ENCODE peak calls at places on chromosomes 12 and 14, in six cellular contexts. G is stomach, T is endodermal cell, W is heart left ventricle, K is testis, B is aorta. O is an unnamed sample.
A peak's percentile ranks its signal among the peaks of the same experiment; 100 is the strongest.

GRCh38 chr14:85523624-85524023 is 6.3 kb upstream of the FLRT2 start:
- DNase-seq in G (no peak), T (no peak), W (no peak), K (no peak), B (no peak), O (no peak)

GRCh38 chr12:124921200-124922008 is 7.0 kb upstream of the UBC start:
- DNase-seq in B (peak; percentile 83), W (peak; percentile 56), T (peak; percentile 91), K (peak; percentile 64), G (peak; percentile 63), O (peak; percentile 74)

GRCh38 chr12:116434155-116435065 is 124.8 kb upstream of the MAP1LC3B2 start:
- DNase-seq in G (peak; percentile 75), W (peak; percentile 64), T (peak; percentile 95), K (peak; percentile 51), B (peak; percentile 94), O (peak; percentile 90)

GRCh38 chr14:39102969-39103957 is at the start of gene SEC23A:
- DNase-seq in W (peak; percentile 93), B (peak; percentile 97), T (peak; percentile 98), G (peak; percentile 92), K (peak; percentile 92), O (peak; percentile 94)

GRCh38 chr14:102911541-102911951 is 10.9 kb upstream of the AMN start:
- DNase-seq in K (no peak), B (peak; percentile 67), G (no peak), W (no peak), T (no peak), O (no peak)

GRCh38 chr12:105935981-105936380 is 202.8 kb downstream of the NUAK1 start:
- DNase-seq in K (no peak), G (no peak), B (no peak), W (no peak), T (no peak), O (no peak)

GRCh38 chr12:46384451-46385301 is 12.1 kb upstream of the SLC38A2 start:
- DNase-seq in B (no peak), W (no peak), T (peak; percentile 59), G (no peak), K (no peak), O (no peak)

GRCh38 chr12:10143205-10143604 is 13.2 kb upstream of the CLEC7A start:
- DNase-seq in B (no peak), K (no peak), W (no peak), T (no peak), G (no peak), O (no peak)

GRCh38 chr12:131408036-131408365 is 302.9 kb upstream of the SFSWAP start:
- DNase-seq in G (no peak), T (no peak), K (no peak), B (no peak), W (no peak), O (no peak)

GRCh38 chr12:46874642-46875041 is 48.8 kb upstream of the SLC38A4 start:
- DNase-seq in B (no peak), W (no peak), T (no peak), K (no peak), G (no peak), O (no peak)

GRCh38 chr12:64395739-64396138 is 5.2 kb upstream of the C12orf56 start:
- DNase-seq in T (no peak), W (no peak), B (no peak), G (no peak), K (no peak), O (no peak)

GRCh38 chr14:34646570-34647255 is 16.8 kb upstream of the SNX6 start:
- DNase-seq in T (no peak), B (no peak), K (no peak), W (no peak), G (no peak), O (no peak)

GRCh38 chr12:112599871-112600270 is 181.1 kb downstream of the PTPN11 start:
- DNase-seq in G (no peak), B (no peak), T (no peak), K (no peak), W (no peak), O (no peak)

GRCh38 chr14:93956514-93957332 is 19.6 kb downstream of the ASB2 start:
- DNase-seq in K (no peak), T (no peak), B (no peak), W (peak; percentile 63), G (no peak), O (no peak)

GRCh38 chr14:93954900-93955891 is 21.2 kb downstream of the ASB2 start:
- DNase-seq in G (no peak), T (no peak), W (no peak), B (no peak), K (no peak), O (no peak)

GRCh38 chr14:93957333-93957710 is 19.0 kb downstream of the ASB2 start:
- DNase-seq in W (no peak), K (no peak), G (no peak), B (no peak), T (no peak), O (no peak)

GRCh38 chr14:93954516-93954830 is 21.9 kb downstream of the ASB2 start:
- DNase-seq in T (no peak), G (no peak), K (no peak), B (no peak), W (no peak), O (no peak)

GRCh38 chr14:93956082-93956481 is 20.3 kb downstream of the ASB2 start:
- DNase-seq in W (no peak), K (no peak), B (no peak), G (no peak), T (no peak), O (no peak)
- H3K4me3 ChIP-seq in W (peak overlapping the region; percentile 49), K (no peak overlapping the region), B (no peak overlapping the region), G (peak overlapping the region; percentile 24), T (no peak overlapping the region), O (no peak overlapping the region)

GRCh38 chr14:69814397-69814796 is 17.4 kb upstream of the SLC10A1 start:
- DNase-seq in W (no peak), G (no peak), T (no peak), B (no peak), K (no peak), O (no peak)

GRCh38 chr14:69811227-69811867 is 14.3 kb upstream of the SLC10A1 start:
- DNase-seq in T (no peak), G (peak; percentile 32), K (no peak), B (no peak), W (no peak), O (peak; percentile 81)

GRCh38 chr14:69808919-69809808 is 12.1 kb upstream of the SLC10A1 start:
- DNase-seq in T (no peak), G (no peak), W (no peak), B (no peak), K (no peak), O (peak; percentile 68)

GRCh38 chr14:69812725-69813124 is 15.7 kb upstream of the SLC10A1 start:
- DNase-seq in B (no peak), K (no peak), T (no peak), G (no peak), W (no peak), O (peak; percentile 65)

GRCh38 chr14:69811868-69812252 is 14.8 kb upstream of the SLC10A1 start:
- DNase-seq in B (no peak), W (no peak), G (no peak), T (no peak), K (no peak), O (no peak)
- H3K27me3 ChIP-seq in B (no peaks in the 10 kb centered on the region), W (no peaks in the 10 kb centered on the region), G (no peaks in the 10 kb centered on the region), T (peaks cover 3% of the 10 kb centered on the region), K (no peaks in the 10 kb centered on the region), O (no peaks in the 10 kb centered on the region)

DNA sequence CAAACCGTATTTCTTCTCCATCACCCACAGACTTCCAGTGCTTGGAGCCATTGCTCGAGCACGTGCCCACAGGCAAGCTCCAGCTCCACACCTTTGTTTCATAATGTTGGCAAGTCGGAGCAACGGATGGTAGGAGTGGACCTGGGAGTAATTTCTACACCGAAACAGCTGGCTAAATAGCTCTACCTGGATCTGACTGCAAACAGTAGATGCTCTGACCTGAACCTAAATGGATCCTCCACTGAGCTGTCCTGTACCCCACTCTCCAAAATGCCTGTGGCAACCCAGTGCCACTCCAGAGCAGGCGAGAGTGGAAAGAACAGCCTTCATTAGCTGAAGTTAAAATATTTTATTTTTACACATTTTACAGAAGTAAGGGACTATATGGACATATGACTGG is 108.7 kb downstream of the BMP4 start:
- DNase-seq in K (no peak), B (no peak), W (no peak), T (no peak), G (no peak), O (no peak)
- H3K4me1 ChIP-seq in K (no peaks in the 10 kb centered on the region), B (peaks cover 3% of the 10 kb centered on the region), W (no peaks in the 10 kb centered on the region), T (no peaks in the 10 kb centered on the region), G (peaks cover under 1% of the 10 kb centered on the region), O (peaks cover 65% of the 10 kb centered on the region)

GRCh38 chr12:54017845-54018607 is 9.2 kb downstream of the HOXC8 start:
- DNase-seq in W (peak; percentile 64), G (peak; percentile 67), B (peak; percentile 96), K (peak; percentile 93), T (peak; percentile 96), O (peak; percentile 87)

GRCh38 chr12:54019924-54020586 is 8.2 kb upstream of the HOXC6 start:
- DNase-seq in B (no peak), G (no peak), K (peak; percentile 58), W (no peak), T (peak; percentile 49), O (no peak)

GRCh38 chr12:54020587-54020969 is 7.7 kb upstream of the HOXC6 start:
- DNase-seq in W (no peak), B (no peak), T (no peak), K (no peak), G (no peak), O (no peak)

GRCh38 chr12:54018608-54018984 is 9.6 kb upstream of the HOXC6 start:
- DNase-seq in B (peak; percentile 90), T (peak; percentile 81), K (peak; percentile 79), G (no peak), W (no peak), O (no peak)

DNA sequence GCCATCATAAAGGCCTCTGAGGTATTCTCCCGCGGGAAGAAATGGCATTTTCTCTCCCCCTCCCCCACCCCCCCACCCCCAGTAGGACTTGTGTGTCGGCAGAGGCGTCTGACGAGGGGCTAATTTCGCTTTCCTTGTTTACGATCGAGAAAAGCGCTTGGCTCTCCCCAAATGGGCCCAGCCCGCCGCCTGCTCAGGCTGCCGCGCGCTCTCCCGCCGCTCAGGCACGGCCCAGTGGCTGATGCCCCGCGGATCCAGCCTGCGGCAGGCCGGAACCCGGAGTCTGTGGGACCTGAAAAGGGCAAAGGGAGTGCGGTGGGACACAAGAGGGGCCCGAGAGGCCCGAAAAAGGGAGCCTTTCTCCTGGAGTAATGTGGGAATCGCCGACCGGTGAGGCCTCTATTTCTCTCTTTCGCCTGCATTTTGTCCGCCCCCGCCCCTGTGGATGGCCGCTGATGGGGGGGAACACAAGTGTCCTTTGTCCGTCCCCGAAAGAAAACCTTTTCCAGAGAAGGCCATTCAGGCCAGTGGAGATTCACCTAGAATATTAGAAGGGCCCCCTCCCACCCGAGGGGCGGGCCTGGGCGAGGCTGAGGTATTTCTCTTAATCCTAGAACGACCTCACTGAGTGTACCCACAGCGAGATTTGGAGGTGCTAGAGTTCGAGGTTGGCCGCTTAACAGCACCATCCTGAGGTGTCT is 9.0 kb upstream of the HOXC6 start:
- DNase-seq in K (no peak), G (no peak), W (no peak), T (peak; percentile 90), B (no peak), O (no peak)
- H3K4me3 ChIP-seq in K (peak overlapping the region; percentile 72), G (peak overlapping the region; percentile 55), W (no peak overlapping the region), T (no peak overlapping the region), B (peak overlapping the region; percentile 5), O (no peak overlapping the region)

GRCh38 chr12:120388711-120389431 is 19.9 kb upstream of the MSI1 start:
- DNase-seq in B (no peak), G (no peak), T (peak; percentile 93), K (no peak), W (no peak), O (no peak)

GRCh38 chr12:120394483-120395367 is 25.8 kb upstream of the MSI1 start:
- DNase-seq in K (no peak), T (peak; percentile 97), G (peak; percentile 91), W (no peak), B (peak; percentile 55), O (no peak)

GRCh38 chr12:120390540-120391120 is 21.7 kb upstream of the MSI1 start:
- DNase-seq in W (no peak), T (no peak), K (no peak), G (no peak), B (peak; percentile 17), O (no peak)
- H3K27me3 ChIP-seq in W (no peaks in the 10 kb centered on the region), T (no peaks in the 10 kb centered on the region), K (no peaks in the 10 kb centered on the region), G (peaks cover 15% of the 10 kb centered on the region), B (no peaks in the 10 kb centered on the region), O (no peaks in the 10 kb centered on the region)